ENCODE peak calls at places on chromosomes 1 and 21, in nine cellular contexts. One of them, this sample, is unnamed.

GRCh38 chr21:42092805-42093590 is 21.9 kb downstream of the UMODL1 start:
- DNase-seq in A549: no peak
- DNase-seq in breast epithelium: no peak
- DNase-seq in HCT116: no peak
- DNase-seq in prostate gland: no peak
- DNase-seq in ovary: no peak
- DNase-seq in uterus: no peak
- DNase-seq in endothelial cell of umbilical vein: no peak
- DNase-seq in IMR-90: no peak
- DNase-seq in this sample: no peak

GRCh38 chr1:67534627-67535065 is 104.4 kb upstream of the SERBP1 start:
- DNase-seq in A549: no peak
- DNase-seq in breast epithelium: no peak
- DNase-seq in HCT116: no peak
- DNase-seq in prostate gland: no peak
- DNase-seq in ovary: no peak
- DNase-seq in uterus: no peak
- DNase-seq in endothelial cell of umbilical vein: peak
- DNase-seq in IMR-90: peak
- DNase-seq in this sample: no peak

GRCh38 chr1:85465791-85466134 is 804 bp upstream of the DDAH1 start:
- DNase-seq in A549: no peak
- DNase-seq in breast epithelium: no peak
- DNase-seq in HCT116: no peak
- DNase-seq in prostate gland: no peak
- DNase-seq in ovary: no peak
- DNase-seq in uterus: no peak
- DNase-seq in endothelial cell of umbilical vein: peak
- DNase-seq in IMR-90: peak
- DNase-seq in this sample: no peak

GRCh38 chr1:64980745-64981601 is 14.6 kb upstream of the JAK1 start:
- DNase-seq in A549: no peak
- DNase-seq in breast epithelium: no peak
- DNase-seq in HCT116: no peak
- DNase-seq in prostate gland: no peak
- DNase-seq in ovary: no peak
- DNase-seq in uterus: no peak
- DNase-seq in endothelial cell of umbilical vein: peak
- DNase-seq in IMR-90: peak
- DNase-seq in this sample: no peak

GRCh38 chr1:51425273-51425672 is 93.8 kb downstream of the EPS15 start:
- DNase-seq in A549: no peak
- DNase-seq in breast epithelium: no peak
- DNase-seq in HCT116: no peak
- DNase-seq in prostate gland: no peak
- DNase-seq in ovary: no peak
- DNase-seq in uterus: no peak
- DNase-seq in endothelial cell of umbilical vein: no peak
- DNase-seq in IMR-90: no peak
- DNase-seq in this sample: no peak

GRCh38 chr1:214823311-214824117 is 220.5 kb downstream of the CENPF start:
- DNase-seq in A549: no peak
- DNase-seq in breast epithelium: no peak
- DNase-seq in HCT116: no peak
- DNase-seq in prostate gland: no peak
- DNase-seq in ovary: no peak
- DNase-seq in uterus: no peak
- DNase-seq in endothelial cell of umbilical vein: no peak
- DNase-seq in IMR-90: no peak
- DNase-seq in this sample: no peak

GRCh38 chr1:150973826-150974579 is 632 bp downstream of the CERS2 start:
- DNase-seq in A549: no peak
- DNase-seq in breast epithelium: no peak
- DNase-seq in HCT116: no peak
- DNase-seq in prostate gland: peak
- DNase-seq in ovary: peak
- DNase-seq in uterus: peak
- DNase-seq in endothelial cell of umbilical vein: peak
- DNase-seq in IMR-90: no peak
- DNase-seq in this sample: no peak

GRCh38 chr1:94068831-94069648 is 51.9 kb downstream of the ABCA4 start:
- DNase-seq in A549: peak
- DNase-seq in breast epithelium: peak
- DNase-seq in HCT116: no peak
- DNase-seq in prostate gland: peak
- DNase-seq in ovary: no peak
- DNase-seq in uterus: no peak
- DNase-seq in endothelial cell of umbilical vein: peak
- DNase-seq in IMR-90: peak
- DNase-seq in this sample: no peak

GRCh38 chr1:235083589-235084323 is 44.9 kb downstream of the TOMM20 start:
- DNase-seq in A549: peak
- DNase-seq in breast epithelium: peak
- DNase-seq in HCT116: peak
- DNase-seq in prostate gland: peak
- DNase-seq in ovary: peak
- DNase-seq in uterus: peak
- DNase-seq in endothelial cell of umbilical vein: peak
- DNase-seq in IMR-90: peak
- DNase-seq in this sample: peak

GRCh38 chr1:53165408-53165961 is 23.0 kb upstream of the SLC1A7 start:
- DNase-seq in A549: no peak
- DNase-seq in breast epithelium: no peak
- DNase-seq in HCT116: no peak
- DNase-seq in prostate gland: no peak
- DNase-seq in ovary: no peak
- DNase-seq in uterus: no peak
- DNase-seq in endothelial cell of umbilical vein: no peak
- DNase-seq in IMR-90: no peak
- DNase-seq in this sample: no peak

GRCh38 chr1:218348628-218349185 is 3.6 kb downstream of the TGFB2 start:
- DNase-seq in A549: no peak
- DNase-seq in breast epithelium: no peak
- DNase-seq in HCT116: no peak
- DNase-seq in prostate gland: no peak
- DNase-seq in ovary: no peak
- DNase-seq in uterus: no peak
- DNase-seq in endothelial cell of umbilical vein: peak
- DNase-seq in IMR-90: no peak
- DNase-seq in this sample: no peak

GRCh38 chr1:105485207-105485606 is 1571.3 kb upstream of the PRMT6 start:
- DNase-seq in A549: no peak
- DNase-seq in breast epithelium: no peak
- DNase-seq in HCT116: no peak
- DNase-seq in prostate gland: no peak
- DNase-seq in ovary: no peak
- DNase-seq in uterus: no peak
- DNase-seq in endothelial cell of umbilical vein: no peak
- DNase-seq in IMR-90: peak
- DNase-seq in this sample: no peak

GRCh38 chr1:242738702-242739225 is 214.3 kb upstream of the PLD5 start:
- DNase-seq in A549: no peak
- DNase-seq in breast epithelium: no peak
- DNase-seq in HCT116: no peak
- DNase-seq in prostate gland: no peak
- DNase-seq in ovary: no peak
- DNase-seq in uterus: no peak
- DNase-seq in endothelial cell of umbilical vein: no peak
- DNase-seq in IMR-90: no peak
- DNase-seq in this sample: no peak

DNA sequence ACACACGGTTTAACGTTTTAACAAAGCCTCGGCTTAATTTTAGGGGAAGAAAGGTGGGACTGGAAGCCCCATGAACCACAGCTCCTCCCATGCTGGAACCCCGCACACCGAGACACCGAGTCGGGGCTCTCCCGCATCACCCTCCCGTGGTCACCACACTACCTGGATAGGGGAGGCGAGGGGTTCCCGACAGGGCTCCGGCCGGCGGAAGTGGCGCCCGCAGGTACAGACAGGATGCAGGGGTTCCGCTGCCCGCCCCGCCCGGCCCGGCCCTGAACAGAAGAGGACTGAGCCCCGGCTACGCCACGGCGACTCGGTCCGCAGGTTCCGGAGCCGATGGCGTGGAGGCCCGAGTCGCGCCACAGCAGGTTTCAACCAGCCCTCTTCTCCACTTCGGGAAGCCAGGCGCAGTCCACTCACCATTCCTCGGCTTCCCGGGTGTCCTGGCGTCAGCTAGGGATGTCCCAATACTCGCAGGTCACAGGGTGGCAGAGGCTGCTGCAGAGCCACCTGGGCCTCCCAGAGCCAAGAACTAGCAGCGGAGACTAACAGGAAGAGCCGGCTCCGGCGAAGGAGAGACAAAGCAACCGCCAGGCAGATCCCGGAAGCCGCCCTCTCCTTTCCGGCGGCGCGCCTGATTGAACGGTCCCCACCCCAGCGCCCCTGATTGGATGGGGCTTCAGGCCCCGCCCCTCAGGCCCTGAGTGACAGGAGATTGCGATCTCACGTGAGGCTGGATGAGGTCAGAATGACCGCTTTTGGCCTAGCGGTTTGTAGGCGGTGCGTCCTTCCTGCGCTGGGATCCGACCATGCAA is at the start of gene ZNF669:
- DNase-seq in A549: peak
- DNase-seq in breast epithelium: peak
- DNase-seq in HCT116: peak
- DNase-seq in prostate gland: peak
- DNase-seq in ovary: peak
- DNase-seq in uterus: peak
- DNase-seq in endothelial cell of umbilical vein: peak
- DNase-seq in IMR-90: peak
- DNase-seq in this sample: peak
- TF ChIP-seq POLR2A in A549: peak
- TF ChIP-seq POLR2A in breast epithelium: peak
- TF ChIP-seq POLR2A in HCT116: peak
- TF ChIP-seq POLR2A in prostate gland: peak
- TF ChIP-seq POLR2A in ovary: peak
- TF ChIP-seq POLR2A in uterus: peak
- TF ChIP-seq POLR2A in endothelial cell of umbilical vein: peak
- TF ChIP-seq POLR2A in IMR-90: peak
- TF ChIP-seq POLR2A in this sample: peak

GRCh38 chr1:145999321-146000024 is 3.1 kb upstream of the TXNIP start:
- DNase-seq in A549: no peak
- DNase-seq in breast epithelium: no peak
- DNase-seq in HCT116: no peak
- DNase-seq in prostate gland: peak
- DNase-seq in ovary: peak
- DNase-seq in uterus: peak
- DNase-seq in endothelial cell of umbilical vein: no peak
- DNase-seq in IMR-90: no peak
- DNase-seq in this sample: no peak

GRCh38 chr1:145995148-145995851 is 1.1 kb downstream of the TXNIP start:
- DNase-seq in A549: no peak
- DNase-seq in breast epithelium: no peak
- DNase-seq in HCT116: no peak
- DNase-seq in prostate gland: no peak
- DNase-seq in ovary: no peak
- DNase-seq in uterus: no peak
- DNase-seq in endothelial cell of umbilical vein: peak
- DNase-seq in IMR-90: no peak
- DNase-seq in this sample: no peak

GRCh38 chr1:145995964-145996432 is 381 bp downstream of the TXNIP start:
- DNase-seq in A549: no peak
- DNase-seq in breast epithelium: no peak
- DNase-seq in HCT116: no peak
- DNase-seq in prostate gland: no peak
- DNase-seq in ovary: peak
- DNase-seq in uterus: peak
- DNase-seq in endothelial cell of umbilical vein: peak
- DNase-seq in IMR-90: no peak
- DNase-seq in this sample: no peak

GRCh38 chr1:145996433-145997155 is at the start of gene TXNIP:
- DNase-seq in A549: peak
- DNase-seq in breast epithelium: peak
- DNase-seq in HCT116: no peak
- DNase-seq in prostate gland: peak
- DNase-seq in ovary: peak
- DNase-seq in uterus: peak
- DNase-seq in endothelial cell of umbilical vein: peak
- DNase-seq in IMR-90: peak
- DNase-seq in this sample: peak

GRCh38 chr1:145997156-145998023 is 1.0 kb upstream of the TXNIP start:
- DNase-seq in A549: no peak
- DNase-seq in breast epithelium: no peak
- DNase-seq in HCT116: no peak
- DNase-seq in prostate gland: peak
- DNase-seq in ovary: peak
- DNase-seq in uterus: peak
- DNase-seq in endothelial cell of umbilical vein: peak
- DNase-seq in IMR-90: no peak
- DNase-seq in this sample: no peak
- TF ChIP-seq CTCF in A549: no peak
- TF ChIP-seq CTCF in breast epithelium: no peak
- TF ChIP-seq CTCF in HCT116: no peak
- TF ChIP-seq CTCF in prostate gland: no peak
- TF ChIP-seq CTCF in ovary: no peak
- TF ChIP-seq CTCF in uterus: peak
- TF ChIP-seq CTCF in endothelial cell of umbilical vein: no peak
- TF ChIP-seq CTCF in IMR-90: no peak
- TF ChIP-seq CTCF in this sample: peak

GRCh38 chr1:160308451-160309182 is 23.7 kb upstream of the PEX19 start:
- DNase-seq in A549: no peak
- DNase-seq in breast epithelium: no peak
- DNase-seq in HCT116: no peak
- DNase-seq in prostate gland: no peak
- DNase-seq in ovary: no peak
- DNase-seq in uterus: no peak
- DNase-seq in endothelial cell of umbilical vein: no peak
- DNase-seq in IMR-90: no peak
- DNase-seq in this sample: no peak
- H3K27ac ChIP-seq in A549: no peak
- H3K27ac ChIP-seq in breast epithelium: no peak
- H3K27ac ChIP-seq in HCT116: no peak
- H3K27ac ChIP-seq in prostate gland: no peak
- H3K27ac ChIP-seq in ovary: no peak
- H3K27ac ChIP-seq in uterus: no peak
- H3K27ac ChIP-seq in endothelial cell of umbilical vein: no peak
- H3K27ac ChIP-seq in IMR-90: no peak
- H3K27ac ChIP-seq in this sample: no peak

DNA sequence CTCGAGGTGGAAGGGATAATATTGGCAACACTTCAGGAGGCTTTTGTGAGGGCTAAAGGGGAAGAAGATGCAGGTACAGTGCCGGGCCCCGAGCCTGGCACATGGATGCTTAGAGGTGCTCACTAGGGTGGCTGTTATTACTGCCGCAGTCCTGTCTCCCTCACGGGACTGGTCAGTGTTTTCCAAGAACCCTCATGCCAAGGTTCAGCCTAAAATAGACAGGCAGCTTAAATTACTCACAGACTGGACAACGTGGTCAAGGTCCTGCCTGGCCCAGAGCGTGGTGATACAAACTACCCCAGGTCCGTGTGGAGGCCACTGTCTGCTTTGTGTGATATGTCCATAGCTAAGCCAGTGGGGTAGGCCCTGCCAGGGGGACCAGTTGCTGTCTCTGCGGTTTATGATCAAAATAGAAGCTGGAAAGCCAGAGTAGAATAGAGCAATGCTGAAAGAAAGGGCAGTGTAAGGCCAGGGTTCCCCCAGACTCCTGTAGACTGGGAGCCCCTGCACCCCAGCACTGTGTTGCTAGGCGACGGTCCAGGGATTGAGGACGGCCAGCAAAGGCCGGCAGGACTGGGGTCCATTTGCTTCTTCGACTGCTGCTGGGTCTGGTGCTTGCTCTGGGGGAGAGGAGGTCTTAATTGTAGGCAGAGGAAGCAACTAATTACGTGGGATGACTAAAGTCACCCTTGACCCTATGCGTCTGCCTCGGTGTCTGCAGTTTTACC is 36.1 kb downstream of the ELAPOR1 start:
- DNase-seq in A549: no peak
- DNase-seq in breast epithelium: no peak
- DNase-seq in HCT116: no peak
- DNase-seq in prostate gland: no peak
- DNase-seq in ovary: no peak
- DNase-seq in uterus: no peak
- DNase-seq in endothelial cell of umbilical vein: no peak
- DNase-seq in IMR-90: no peak
- DNase-seq in this sample: no peak
- TF ChIP-seq POLR2A in A549: no peak
- TF ChIP-seq POLR2A in breast epithelium: no peak
- TF ChIP-seq POLR2A in HCT116: no peak
- TF ChIP-seq POLR2A in prostate gland: no peak
- TF ChIP-seq POLR2A in ovary: no peak
- TF ChIP-seq POLR2A in uterus: no peak
- TF ChIP-seq POLR2A in endothelial cell of umbilical vein: no peak
- TF ChIP-seq POLR2A in IMR-90: no peak
- TF ChIP-seq POLR2A in this sample: no peak

This sample was measured in tibial nerve.